ENCODE peak calls at places on chromosomes 2 and 18, in four cellular contexts. L is psoas muscle, Q is GM23338, E is neural progenitor cell. J is an unnamed sample.

GRCh38 chr2:113692698-113693428 is 63.6 kb downstream of the SLC35F5 start:
- DNase-seq in L (no peak), Q (no peak), E (no peak), J (no peak)

GRCh38 chr2:73740767-73741166 is 3.6 kb upstream of the TPRKB start:
- DNase-seq in L (no peak), Q (no peak), E (no peak), J (no peak)

GRCh38 chr2:48146552-48146951 is 240.3 kb upstream of the FBXO11 start:
- DNase-seq in L (no peak), Q (no peak), E (no peak), J (no peak)

GRCh38 chr2:224417361-224417729 is 15.4 kb upstream of the FAM124B start:
- DNase-seq in L (no peak), Q (peak; percentile 57), E (no peak), J (no peak)

GRCh38 chr18:68275616-68276015 is 439.3 kb downstream of the TMX3 start:
- DNase-seq in L (no peak), Q (no peak), E (no peak), J (peak; percentile 58)

GRCh38 chr2:224359569-224359968 is 42.3 kb downstream of the FAM124B start:
- DNase-seq in L (no peak), Q (peak; percentile 75), E (peak; percentile 59), J (no peak)

GRCh38 chr2:96631804-96632435 is 6.2 kb downstream of the KANSL3 start:
- DNase-seq in L (no peak), Q (no peak), E (no peak), J (no peak)

GRCh38 chr2:63654959-63655358 is 66.2 kb downstream of the MDH1 start:
- DNase-seq in L (no peak), Q (no peak), E (no peak), J (no peak)

GRCh38 chr2:42141687-42142475 is 27.3 kb upstream of the EML4 start:
- DNase-seq in L (no peak), Q (peak; percentile 72), E (peak; percentile 46), J (no peak)

GRCh38 chr2:232800166-232800565 is 23.8 kb upstream of the KCNJ13 start:
- DNase-seq in L (no peak), Q (no peak), E (no peak), J (no peak)
- TF ChIP-seq CTCF in L (no peak), Q (no peak), E (no peak), J (no peak)

GRCh38 chr2:100106460-100106859 is 35.9 kb downstream of the AFF3 start:
- DNase-seq in L (no peak), Q (peak; percentile 70), E (peak; percentile 45), J (no peak)
- H3K4me3 ChIP-seq in L (no peak overlapping the region), Q (peak overlapping the region; percentile 79), E (peak overlapping the region; percentile 62), J (no peak overlapping the region)

GRCh38 chr2:201984800-201985525 is 48.7 kb upstream of the FZD7 start:
- DNase-seq in L (no peak), Q (peak; percentile 48), E (no peak), J (no peak)
- TF ChIP-seq CTCF in L (no peak), Q (no peak), E (no peak), J (no peak)

GRCh38 chr2:196166876-196167275 is 4.5 kb downstream of the STK17B start:
- DNase-seq in L (no peak), Q (no peak), E (no peak), J (no peak)

GRCh38 chr2:196169521-196169920 is 1.9 kb downstream of the STK17B start:
- DNase-seq in L (no peak), Q (no peak), E (no peak), J (no peak)

GRCh38 chr2:196168181-196168580 is 3.2 kb downstream of the STK17B start:
- DNase-seq in L (no peak), Q (no peak), E (no peak), J (no peak)

GRCh38 chr2:196170202-196170680 is 1.1 kb downstream of the STK17B start:
- DNase-seq in L (no peak), Q (peak; percentile 20), E (peak; percentile 45), J (no peak)

DNA sequence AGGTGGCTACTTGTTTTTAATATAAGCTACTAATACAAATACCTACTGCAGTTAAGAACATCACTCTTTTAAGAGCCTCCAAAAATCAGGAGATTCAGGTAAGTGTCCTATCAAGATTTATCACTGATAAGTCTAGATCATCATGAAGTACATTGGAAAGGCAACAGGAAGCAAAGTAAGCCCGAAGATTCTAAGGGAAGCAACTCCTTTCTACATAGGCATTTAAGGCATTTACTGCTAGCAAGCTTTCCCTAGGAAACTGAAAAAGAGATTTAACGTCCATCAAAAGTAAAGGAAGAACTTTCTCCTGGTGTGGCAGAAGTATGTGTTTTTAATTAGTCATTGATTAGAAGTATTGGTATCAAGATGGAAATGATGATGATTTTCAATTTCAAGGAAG is 3.7 kb downstream of the STK17B start:
- DNase-seq in L (no peak), Q (peak; percentile 60), E (peak; percentile 19), J (no peak)
- H3K4me3 ChIP-seq in L (peak overlapping the region; percentile 2), Q (peak overlapping the region; percentile 17), E (no peak overlapping the region), J (no peak overlapping the region)

GRCh38 chr2:186308347-186308746 is 177.7 kb upstream of the ZC3H15 start:
- DNase-seq in L (no peak), Q (no peak), E (no peak), J (no peak)

GRCh38 chr2:186309901-186310300 is 176.2 kb upstream of the ZC3H15 start:
- DNase-seq in L (no peak), Q (no peak), E (no peak), J (peak; percentile 30)

GRCh38 chr2:186304064-186304463 is 182.0 kb upstream of the ZC3H15 start:
- DNase-seq in L (no peak), Q (no peak), E (no peak), J (no peak)

GRCh38 chr2:186306754-186307153 is 179.3 kb upstream of the ZC3H15 start:
- DNase-seq in L (no peak), Q (no peak), E (no peak), J (no peak)

GRCh38 chr2:186307871-186308270 is 178.2 kb upstream of the ZC3H15 start:
- DNase-seq in L (no peak), Q (no peak), E (no peak), J (no peak)
- TF ChIP-seq CTCF in L (no peak), Q (peak; percentile 13), E (peak; percentile 7), J (no peak)

GRCh38 chr2:30866974-30867373 is 59.7 kb upstream of the CAPN13 start:
- DNase-seq in L (no peak), Q (no peak), E (no peak), J (no peak)
- H3K4me3 ChIP-seq in L (no peak overlapping the region), Q (no peak overlapping the region), E (no peak overlapping the region), J (no peak overlapping the region)

GRCh38 chr2:127064642-127065250 is 42.2 kb downstream of the BIN1 start:
- DNase-seq in L (peak; percentile 97), Q (peak; percentile 53), E (peak; percentile 63), J (peak; percentile 88)
- TF ChIP-seq CTCF in L (no peak), Q (no peak), E (no peak), J (peak; percentile 12)

DNA sequence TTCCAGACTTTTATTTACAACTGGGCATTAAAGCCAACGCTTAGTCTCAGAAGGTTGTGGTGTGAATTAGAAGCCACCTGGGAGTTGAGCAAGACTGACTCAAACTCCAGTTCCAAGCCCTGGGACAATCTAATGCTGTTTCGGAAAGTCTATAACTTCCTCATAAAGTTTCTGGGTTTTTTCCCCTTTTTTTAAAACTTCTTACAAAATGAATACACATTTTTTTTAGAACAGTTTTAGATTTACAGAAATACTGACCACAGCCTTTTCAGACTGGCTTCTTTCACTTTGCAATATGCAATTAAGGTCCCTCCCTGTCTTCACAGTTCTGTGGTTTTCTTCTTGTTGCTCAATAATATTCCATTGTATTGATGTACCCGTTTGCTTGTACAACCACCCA is 115.9 kb upstream of the TWIST2 start:
- DNase-seq in L (no peak), Q (no peak), E (no peak), J (no peak)
- H3K4me3 ChIP-seq in L (no peak overlapping the region), Q (no peak overlapping the region), E (no peak overlapping the region), J (no peak overlapping the region)

DNA sequence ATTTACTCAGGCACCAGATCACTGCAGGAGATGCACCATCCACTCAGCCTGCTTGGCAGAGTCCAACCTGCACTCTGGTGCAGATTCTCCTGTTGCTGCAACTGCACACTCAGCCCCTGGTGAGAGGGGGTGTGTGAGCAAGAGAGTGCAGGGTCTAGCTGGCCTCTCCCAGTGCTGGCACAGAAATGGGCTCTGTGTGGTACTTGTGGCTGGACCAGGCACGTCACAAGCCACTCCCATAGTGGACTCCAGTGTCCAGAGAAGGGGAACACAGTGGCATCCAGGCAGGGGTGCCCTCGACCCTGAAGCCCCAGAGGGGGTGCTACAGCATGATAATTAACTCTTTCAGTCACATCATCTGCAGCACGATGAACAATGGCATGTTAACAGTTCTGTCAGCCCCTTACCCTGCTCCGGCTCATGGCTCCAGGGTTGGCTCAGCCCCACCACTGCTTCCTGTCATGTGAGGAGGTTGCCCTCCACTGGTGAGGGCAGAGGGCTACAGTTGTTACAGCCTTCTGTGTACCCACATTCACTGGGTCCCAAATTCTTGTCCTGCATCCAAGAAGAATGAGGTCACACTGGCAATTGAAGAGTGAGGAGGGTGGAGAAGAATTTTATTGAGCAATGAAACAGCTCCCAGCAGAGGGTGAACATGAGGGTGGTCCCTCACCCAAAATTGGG is 135.7 kb downstream of the EVA1A start:
- DNase-seq in L (no peak), Q (peak; percentile 29), E (peak; percentile 76), J (no peak)
- TF ChIP-seq CTCF in L (no peak), Q (peak; percentile 37), E (peak; percentile 69), J (peak; percentile 26)

GRCh38 chr2:121491566-121491965 is 39.1 kb upstream of the RNU4ATAC start:
- DNase-seq in L (no peak), Q (no peak), E (no peak), J (no peak)
- H3K4me3 ChIP-seq in L (no peak overlapping the region), Q (no peak overlapping the region), E (no peak overlapping the region), J (no peak overlapping the region)